ENCODE peak calls at places on chromosome 19, in six cellular contexts. R is WTC11, N is H1, T is GM23338, O is HepG2, V is K562. U is an unnamed sample.
A peak's percentile ranks its signal among the peaks of the same experiment; 100 is the strongest.

GRCh38 chr19:29404951-29405727 is 120.7 kb upstream of the VSTM2B start:
- DNase-seq in N (peak; percentile 38), O (no peak), R (peak; percentile 50), T (peak; percentile 78), V (no peak), U (no peak)

GRCh38 chr19:33418871-33419762 is 45.6 kb downstream of the CEBPG start:
- DNase-seq in N (no peak), V (no peak), O (no peak), T (no peak), R (no peak), U (no peak)

GRCh38 chr19:51751655-51752054 is at the start of gene FPR1:
- DNase-seq in V (no peak), R (no peak), T (no peak), N (no peak), O (no peak), U (no peak)

GRCh38 chr19:55486043-55486970 is 1.3 kb downstream of the NAT14 start:
- DNase-seq in R (no peak), N (no peak), V (peak; percentile 27), T (no peak), O (no peak), U (no peak)

GRCh38 chr19:46416077-46416709 is 2.8 kb upstream of the CCDC8 start:
- DNase-seq in T (peak; percentile 96), R (peak; percentile 97), O (peak; percentile 59), V (peak; percentile 95), N (no peak), U (no peak)

GRCh38 chr19:54684537-54684936 is 21.8 kb downstream of the LILRB4 start:
- DNase-seq in T (peak; percentile 52), V (peak; percentile 50), N (no peak), O (peak; percentile 49), R (peak; percentile 28), U (no peak)

GRCh38 chr19:40585677-40586422 is 9.2 kb downstream of the SHKBP1 start:
- DNase-seq in V (no peak), T (no peak), R (no peak), N (no peak), O (no peak), U (no peak)

GRCh38 chr19:27894906-27895754 is 1317.8 kb downstream of the UQCRFS1 start:
- DNase-seq in R (no peak), T (no peak), N (no peak), V (no peak), O (no peak), U (no peak)

GRCh38 chr19:11673608-11674041 is 65.1 kb downstream of the ZNF823 start:
- DNase-seq in T (peak; percentile 93), O (peak; percentile 68), V (peak; percentile 37), N (peak; percentile 44), R (peak; percentile 84), U (no peak)

GRCh38 chr19:21092107-21092506 is 10.1 kb downstream of the ZNF714 start:
- DNase-seq in V (no peak), N (no peak), T (no peak), O (peak; percentile 33), R (no peak), U (no peak)

GRCh38 chr19:55442372-55443044 is 592 bp downstream of the SHISA7 start:
- DNase-seq in T (peak; percentile 62), O (no peak), V (peak; percentile 73), N (no peak), R (peak; percentile 54), U (no peak)

GRCh38 chr19:54653181-54653809 is 9.5 kb upstream of the LILRB4 start:
- DNase-seq in T (peak; percentile 36), N (no peak), O (peak; percentile 8), V (peak; percentile 53), R (no peak), U (no peak)

GRCh38 chr19:28437390-28438346 is 775.3 kb downstream of the UQCRFS1 start:
- DNase-seq in V (no peak), O (no peak), R (no peak), T (no peak), N (no peak), U (no peak)

GRCh38 chr19:49596954-49597702 is 6.1 kb downstream of the PRR12 start:
- DNase-seq in N (no peak), T (no peak), R (no peak), V (peak; percentile 22), O (no peak), U (no peak)

GRCh38 chr19:21907516-21907915 is 71.5 kb upstream of the ZNF43 start:
- DNase-seq in T (no peak), N (no peak), V (no peak), R (no peak), O (no peak), U (no peak)

GRCh38 chr19:45901432-45901903 is 945 bp downstream of the MYPOP start:
- DNase-seq in O (no peak), V (no peak), R (peak; percentile 38), N (no peak), T (peak; percentile 35), U (no peak)

GRCh38 chr19:44587863-44588752 is 25.3 kb upstream of the IGSF23 start:
- DNase-seq in N (no peak), V (no peak), O (peak; percentile 51), T (no peak), R (no peak), U (no peak)

GRCh38 chr19:16342002-16342715 is 17.5 kb downstream of the KLF2 start:
- DNase-seq in V (no peak), O (no peak), R (no peak), T (no peak), N (no peak), U (peak; percentile 76)

GRCh38 chr19:58519087-58519354 is 589 bp downstream of the ZBTB45 start:
- DNase-seq in R (peak; percentile 80), N (no peak), V (peak; percentile 69), T (peak; percentile 92), O (peak; percentile 73), U (no peak)

GRCh38 chr19:9178901-9179300 is at the start of gene OR7D2:
- DNase-seq in O (no peak), R (no peak), N (no peak), T (no peak), V (no peak), U (no peak)

GRCh38 chr19:54792814-54793213 is 10.6 kb upstream of the KIR2DL4 start:
- DNase-seq in N (no peak), V (no peak), R (no peak), T (no peak), O (no peak), U (peak; percentile 23)

GRCh38 chr19:2977686-2978466 is 512 bp downstream of the TLE6 start:
- DNase-seq in N (no peak), T (no peak), O (no peak), V (peak; percentile 87), R (no peak), U (no peak)

GRCh38 chr19:54207908-54208783 is 7.5 kb downstream of the RPS9 start:
- DNase-seq in N (no peak), O (peak; percentile 59), R (no peak), V (peak; percentile 50), T (no peak), U (peak; percentile 84)

GRCh38 chr19:30052122-30053075 is 110.4 kb downstream of the URI1 start:
- DNase-seq in O (no peak), R (no peak), T (no peak), V (no peak), N (no peak), U (no peak)

GRCh38 chr19:38666662-38667448 is 19.4 kb downstream of the ACTN4 start:
- DNase-seq in N (no peak), T (no peak), V (no peak), O (no peak), R (no peak), U (no peak)

GRCh38 chr19:42311612-42312160 is 1.4 kb upstream of the TMEM145 start:
- DNase-seq in V (no peak), T (peak; percentile 66), N (no peak), R (peak; percentile 54), O (no peak), U (no peak)

GRCh38 chr19:2274937-2275535 is 6.9 kb downstream of the PEAK3 start:
- DNase-seq in V (peak; percentile 59), R (peak; percentile 84), O (peak; percentile 73), N (no peak), T (peak; percentile 87), U (no peak)

GRCh38 chr19:44512326-44513298 is 12.3 kb upstream of the ZNF180 start:
- DNase-seq in V (peak; percentile 78), T (peak; percentile 78), O (peak; percentile 36), R (peak; percentile 82), N (peak; percentile 31), U (no peak)

DNA sequence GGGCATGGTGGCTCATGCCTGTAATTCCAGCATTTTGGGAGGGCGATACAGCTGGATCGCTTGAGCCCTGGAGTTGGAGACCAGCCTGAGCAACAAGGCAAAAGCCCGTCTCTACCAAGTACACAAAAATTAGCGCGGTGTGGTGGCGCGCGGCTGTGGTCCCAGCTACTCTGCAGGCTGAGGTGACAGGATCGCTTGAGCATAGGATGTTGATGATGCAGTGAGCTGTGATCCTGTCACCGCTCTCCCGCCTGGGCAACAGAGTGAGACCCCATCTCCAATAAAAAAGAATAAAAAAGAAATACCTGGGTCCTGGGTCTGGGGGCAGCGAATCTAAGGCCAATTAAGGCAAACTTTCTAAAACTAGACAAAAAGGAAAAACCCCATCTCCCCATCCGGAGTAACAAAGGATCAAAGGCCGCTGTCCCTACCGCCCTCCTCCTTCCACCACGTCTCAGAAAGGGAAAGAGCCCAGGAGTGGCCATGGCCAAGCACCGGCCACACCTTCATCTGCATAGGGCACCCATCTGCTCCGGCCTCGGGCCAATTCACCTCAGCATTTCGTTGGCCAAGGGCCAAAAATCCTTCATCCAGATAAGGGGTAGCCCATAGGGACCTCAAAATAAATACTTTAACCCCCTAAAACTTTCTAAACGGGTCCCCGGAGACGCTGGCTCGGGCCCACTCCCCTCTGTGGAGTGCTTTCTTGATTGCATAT is 845 bp downstream of the ZNF320 start:
- DNase-seq in V (peak; percentile 49), N (no peak), T (peak; percentile 47), O (no peak), R (peak; percentile 24), U (no peak)
- TF ChIP-seq CREB1 in V (no peak), N (no peak), T (no peak), O (no peak), R (no peak), U (no peak)

GRCh38 chr19:19151418-19151817 is 13.1 kb upstream of the TMEM161A start:
- DNase-seq in N (no peak), T (no peak), V (no peak), R (no peak), O (no peak), U (no peak)
- TF ChIP-seq CREB1 in N (no peak), T (no peak), V (no peak), R (no peak), O (no peak), U (peak; percentile 35)

GRCh38 chr19:15123031-15123890 is 16.1 kb downstream of the SYDE1 start:
- DNase-seq in V (no peak), R (no peak), T (no peak), N (no peak), O (no peak), U (no peak)

GRCh38 chr19:15123900-15124299 is 16.7 kb downstream of the SYDE1 start:
- DNase-seq in R (no peak), T (no peak), O (no peak), V (no peak), N (no peak), U (no peak)

GRCh38 chr19:15126511-15126910 is 19.3 kb downstream of the SYDE1 start:
- DNase-seq in R (no peak), N (no peak), O (no peak), V (no peak), T (no peak), U (no peak)

GRCh38 chr19:15125232-15126067 is 18.2 kb downstream of the SYDE1 start:
- DNase-seq in T (peak; percentile 100), N (peak; percentile 97), V (peak; percentile 98), R (peak; percentile 98), O (peak; percentile 98), U (peak; percentile 93)

GRCh38 chr19:15124572-15125231 is 17.5 kb downstream of the SYDE1 start:
- DNase-seq in T (peak; percentile 87), N (no peak), O (peak; percentile 50), R (no peak), V (no peak), U (no peak)
- TF ChIP-seq CREB1 in T (no peak), N (no peak), O (no peak), R (no peak), V (no peak), U (no peak)

GRCh38 chr19:918481-919156 is 1.5 kb downstream of the KISS1R start:
- DNase-seq in N (no peak), O (no peak), V (peak; percentile 40), R (peak; percentile 64), T (peak; percentile 74), U (no peak)
- TF ChIP-seq CREB1 in N (no peak), O (no peak), V (no peak), R (no peak), T (no peak), U (no peak)